ENCODE peak calls at places on chromosomes 4 and X, in six cellular contexts. D is breast epithelium, O is NB4, S is uterus, P is heart left ventricle, R is suprapubic skin. Y is an unnamed sample.

GRCh38 chr4:128590773-128591172 is 218.7 kb upstream of the JADE1 start:
- DNase-seq in D (no peak), O (no peak), S (peak), P (no peak), R (no peak), Y (no peak)

GRCh38 chr4:39353478-39354177 is 12.5 kb downstream of the RFC1 start:
- DNase-seq in D (no peak), O (peak), S (no peak), P (no peak), R (no peak), Y (no peak)

GRCh38 chrX:23901065-23901464 is 6.7 kb downstream of the APOO start:
- DNase-seq in D (peak), O (peak), S (no peak), P (no peak), R (no peak), Y (no peak)

GRCh38 chrX:68936608-68937007 is 107.8 kb downstream of the EFNB1 start:
- DNase-seq in D (no peak), O (no peak), S (no peak), P (no peak), R (peak), Y (no peak)

GRCh38 chr4:147560632-147561031 is 56.6 kb upstream of the TMEM184C start:
- DNase-seq in D (no peak), O (no peak), S (no peak), P (no peak), R (no peak), Y (no peak)

GRCh38 chrX:21907250-21907649 is 33.3 kb upstream of the SMS start:
- DNase-seq in D (no peak), O (no peak), S (no peak), P (no peak), R (no peak), Y (no peak)

GRCh38 chrX:144849141-144849540 is 398.2 kb upstream of the SPANXN1 start:
- DNase-seq in D (no peak), O (peak), S (no peak), P (no peak), R (no peak), Y (no peak)

GRCh38 chrX:41148553-41148952 is 63.3 kb downstream of the USP9X start:
- DNase-seq in D (no peak), O (no peak), S (no peak), P (no peak), R (no peak), Y (no peak)

GRCh38 chrX:115564243-115564642 is 3.3 kb downstream of the PLS3 start:
- DNase-seq in D (no peak), O (no peak), S (no peak), P (no peak), R (no peak), Y (no peak)

GRCh38 chr4:168877779-168878491 is 132.1 kb downstream of the CBR4 start:
- DNase-seq in D (no peak), O (peak), S (no peak), P (peak), R (peak), Y (peak)

GRCh38 chrX:38561951-38562719 is 793 bp downstream of the TSPAN7 start:
- DNase-seq in D (no peak), O (no peak), S (peak), P (peak), R (peak), Y (peak)

DNA sequence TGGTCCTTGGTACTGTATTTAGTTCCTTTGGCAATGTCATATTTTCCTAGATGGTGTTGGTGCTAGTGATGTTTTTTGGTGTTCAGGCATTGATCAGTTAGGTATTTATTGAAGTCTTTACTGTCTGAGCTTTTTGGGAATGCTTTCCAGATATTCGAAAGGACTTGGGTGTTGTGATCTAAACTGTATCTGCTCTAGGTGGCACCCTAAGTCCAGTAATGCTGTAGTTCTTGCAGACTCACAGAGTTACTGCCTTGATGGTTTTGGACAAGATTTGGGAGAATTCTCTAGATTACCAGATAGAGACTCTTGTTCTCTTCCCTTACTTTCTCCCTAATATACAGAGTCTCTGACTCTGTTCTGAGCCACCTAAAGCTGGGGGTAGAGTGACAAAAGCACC is 513.6 kb upstream of the PITX2 start:
- DNase-seq in D (no peak), O (peak), S (no peak), P (no peak), R (no peak), Y (peak)
- TF ChIP-seq CTCF in D (no peak), O (no peak), S (no peak), P (no peak), R (no peak), Y (no peak)

GRCh38 chrX:153971124-153971631 is 440 bp downstream of the HCFC1 start:
- DNase-seq in D (peak), O (peak), S (peak), P (peak), R (peak), Y (peak)
- TF ChIP-seq POLR2A in D (no peak), O (peak), S (no peak), P (no peak), R (no peak), Y (no peak)

DNA sequence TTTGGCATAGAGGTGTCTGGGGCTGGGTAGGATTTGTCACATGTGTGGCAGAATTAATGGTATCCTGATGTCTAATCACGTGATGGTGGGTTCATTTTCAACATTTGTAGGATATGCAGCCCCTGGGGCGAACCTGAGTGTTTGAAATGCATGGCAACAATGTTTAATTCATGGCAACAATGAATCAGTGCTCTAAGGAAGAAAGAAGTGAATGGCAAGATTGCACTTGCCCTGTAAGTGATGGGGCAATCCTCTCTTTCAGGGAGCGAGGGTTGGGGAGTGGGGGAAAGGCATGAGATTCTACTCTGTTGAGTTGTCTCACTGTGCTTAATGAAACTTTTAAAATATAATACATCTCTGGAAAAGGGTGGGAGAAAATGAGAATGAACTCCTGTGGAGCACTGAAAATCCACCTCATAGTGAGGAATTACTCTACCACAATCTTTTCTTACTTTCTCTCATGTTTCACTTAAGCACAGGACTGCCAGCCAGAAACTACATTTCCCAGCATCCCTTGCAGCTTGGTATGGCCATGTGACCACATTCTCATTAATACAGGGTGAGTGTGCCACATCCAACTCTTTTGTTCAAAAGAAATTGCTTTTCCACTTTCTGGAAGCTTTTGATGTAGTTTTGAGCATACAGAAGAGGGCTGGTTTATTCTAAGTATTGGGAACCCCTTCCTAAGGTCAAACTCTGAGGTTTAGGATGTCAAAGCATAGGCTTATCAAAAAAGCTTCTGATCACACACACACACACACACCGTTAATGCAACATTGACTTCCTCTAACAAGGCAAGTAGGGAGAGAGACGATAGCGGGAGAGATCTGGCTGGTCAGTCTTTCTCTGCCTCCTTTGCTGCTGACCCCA is 64.0 kb upstream of the PGM2 start:
- DNase-seq in D (no peak), O (peak), S (no peak), P (peak), R (no peak), Y (peak)
- TF ChIP-seq CTCF in D (no peak), O (no peak), S (no peak), P (no peak), R (no peak), Y (no peak)

DNA sequence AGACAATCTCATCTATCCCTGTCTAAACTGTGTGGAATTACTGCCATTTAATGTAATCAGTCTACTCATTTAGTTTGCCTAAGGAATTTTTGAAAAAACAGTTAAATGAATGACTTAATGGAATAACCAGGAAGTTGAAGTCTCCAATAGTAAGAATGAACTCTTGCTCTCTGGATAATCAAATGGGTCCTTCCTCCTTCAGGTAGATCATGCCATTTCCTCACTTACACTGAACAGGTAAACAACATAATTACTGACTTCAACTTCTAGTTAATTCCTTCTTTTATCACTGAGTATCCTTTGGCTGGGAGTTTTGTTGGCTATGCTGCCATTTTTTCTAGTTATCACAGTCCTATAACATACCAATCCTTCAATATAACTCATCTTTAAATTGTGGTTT is 56.0 kb downstream of the ELOVL6 start:
- DNase-seq in D (no peak), O (no peak), S (no peak), P (no peak), R (no peak), Y (no peak)
- TF ChIP-seq POLR2A in D (no peak), O (no peak), S (no peak), P (no peak), R (no peak), Y (no peak)

DNA sequence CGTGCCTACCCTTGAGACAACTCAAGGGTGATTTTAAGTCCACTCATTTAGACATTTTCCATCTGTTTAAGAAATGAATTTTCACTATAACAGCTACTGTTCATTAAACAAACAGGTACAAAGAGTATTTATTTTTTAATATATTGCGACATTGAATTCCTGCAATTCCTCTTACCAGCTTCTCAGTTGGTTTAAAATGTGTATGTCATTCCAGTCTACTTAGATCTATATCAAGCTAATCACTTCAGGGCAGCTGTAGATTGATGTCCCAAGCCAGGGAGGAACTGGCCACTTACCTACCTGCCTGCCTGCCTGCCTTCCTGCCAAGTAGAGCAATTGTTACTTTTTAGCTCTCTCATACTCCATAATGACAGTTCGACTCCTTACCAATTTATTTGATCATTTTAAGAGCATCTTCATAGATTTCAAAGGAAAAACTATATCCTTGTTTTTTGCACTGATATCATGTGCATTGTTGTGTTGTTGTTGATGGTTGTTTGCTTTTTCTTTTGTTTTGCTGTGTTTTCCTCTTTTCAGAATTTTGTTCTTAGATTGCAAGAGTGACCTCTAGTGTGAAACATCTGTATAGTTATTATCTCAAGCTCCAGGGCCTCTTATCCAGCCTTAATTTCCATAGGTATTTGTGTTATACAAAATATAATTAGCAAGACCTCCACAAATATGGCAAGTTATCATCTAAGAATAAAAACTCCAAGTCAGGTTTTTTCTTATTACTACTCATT is 120.9 kb upstream of the NRK start:
- DNase-seq in D (no peak), O (peak), S (no peak), P (no peak), R (no peak), Y (no peak)
- TF ChIP-seq CTCF in D (no peak), O (no peak), S (no peak), P (peak), R (no peak), Y (no peak)

GRCh38 chrX:155266446-155266845 is 2.2 kb upstream of the RAB39B start:
- DNase-seq in D (no peak), O (no peak), S (no peak), P (no peak), R (no peak), Y (no peak)

GRCh38 chrX:155259752-155260151 is 4.5 kb downstream of the RAB39B start:
- DNase-seq in D (no peak), O (no peak), S (no peak), P (no peak), R (no peak), Y (no peak)

GRCh38 chrX:155262970-155263754 is 1.1 kb downstream of the RAB39B start:
- DNase-seq in D (no peak), O (no peak), S (no peak), P (no peak), R (no peak), Y (no peak)

DNA sequence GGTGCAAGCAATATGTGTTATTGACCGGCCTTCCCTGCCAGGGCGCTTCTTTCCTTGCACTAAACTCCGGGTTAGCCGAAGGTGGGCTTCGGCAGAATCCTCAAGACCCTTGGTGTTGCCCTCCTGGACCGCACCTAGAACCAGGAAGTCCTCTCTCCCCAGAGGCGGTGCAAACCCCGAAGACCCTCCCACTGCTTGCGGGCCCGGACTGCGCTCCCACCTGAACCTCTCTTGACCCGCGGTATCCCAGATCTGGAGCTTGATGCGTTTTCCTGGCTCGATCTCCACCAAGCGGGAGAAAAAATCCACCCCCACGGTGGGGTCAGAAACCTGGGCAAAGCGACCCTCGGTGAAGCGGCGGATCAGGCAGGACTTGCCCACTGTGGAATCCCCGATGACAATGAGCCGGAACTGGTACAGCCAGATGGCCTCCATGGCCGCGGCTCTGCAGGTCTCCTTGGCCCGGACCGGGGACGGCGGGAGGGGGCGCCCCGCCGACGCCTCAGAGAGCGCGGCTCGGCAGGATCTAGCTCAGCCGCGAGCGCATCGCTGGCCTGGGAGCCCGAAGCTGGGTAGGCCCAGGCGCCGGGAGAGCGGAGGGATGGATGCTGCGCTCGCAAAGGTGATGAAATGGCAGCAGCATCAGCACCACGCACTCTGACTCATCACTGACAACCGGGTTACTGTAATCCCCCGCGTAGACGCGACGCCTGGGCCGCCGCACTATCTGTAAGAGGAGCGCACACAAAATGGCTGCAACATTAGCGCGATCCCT is at the start of gene RAB39B:
- DNase-seq in D (no peak), O (peak), S (peak), P (peak), R (no peak), Y (peak)
- TF ChIP-seq POLR2A in D (no peak), O (no peak), S (no peak), P (no peak), R (no peak), Y (no peak)

DNA sequence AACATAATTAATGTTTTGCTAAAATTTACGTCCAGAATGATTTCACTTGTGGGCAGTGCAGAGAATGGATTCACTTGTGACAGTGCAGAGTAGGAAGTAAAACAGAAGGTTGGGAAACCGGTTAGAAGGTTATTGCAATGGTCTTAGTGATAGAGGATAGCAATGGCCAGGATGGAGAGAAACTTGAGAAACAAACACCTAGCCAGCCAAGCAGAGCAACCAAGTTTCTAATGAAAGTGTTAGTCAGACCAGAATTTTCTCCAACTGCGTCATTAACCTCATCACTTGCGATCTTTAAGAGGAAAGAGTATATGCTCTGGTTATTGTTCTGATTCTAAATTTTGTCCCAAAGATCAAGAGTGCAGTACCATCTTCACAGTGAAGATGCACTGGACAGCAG is 50.0 kb upstream of the TBC1D9 start:
- DNase-seq in D (no peak), O (no peak), S (no peak), P (no peak), R (no peak), Y (no peak)
- TF ChIP-seq CTCF in D (no peak), O (no peak), S (no peak), P (no peak), R (no peak), Y (no peak)

GRCh38 chrX:30659421-30659820 is 6.2 kb downstream of the GK start:
- DNase-seq in D (no peak), O (peak), S (no peak), P (no peak), R (no peak), Y (no peak)
- TF ChIP-seq POLR2A in D (no peak), O (no peak), S (no peak), P (no peak), R (no peak), Y (no peak)

DNA sequence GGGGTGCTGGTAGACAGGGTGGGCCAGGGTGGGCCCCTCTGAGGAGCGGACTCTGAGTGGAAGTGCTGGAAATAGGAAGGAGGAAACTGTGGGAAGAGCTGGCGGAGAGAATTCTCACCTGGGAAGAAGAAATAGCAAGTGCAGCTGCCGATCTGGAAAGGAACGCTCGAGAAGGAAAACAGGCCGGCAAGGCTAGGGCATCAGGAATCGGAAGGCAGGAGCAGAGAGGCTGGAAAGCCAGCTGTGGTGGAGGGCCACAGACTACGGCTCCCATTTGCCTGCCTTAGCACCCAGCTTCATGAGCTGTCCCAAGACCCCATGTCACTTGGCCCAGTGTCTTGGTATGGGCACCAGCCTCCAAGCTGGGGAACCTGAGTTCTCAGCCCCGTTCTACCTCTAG is 37.3 kb downstream of the DCTD start:
- DNase-seq in D (no peak), O (no peak), S (no peak), P (no peak), R (no peak), Y (no peak)
- TF ChIP-seq CTCF in D (no peak), O (no peak), S (no peak), P (no peak), R (no peak), Y (no peak)

GRCh38 chr4:126956192-126956897 is 676.4 kb upstream of the INTU start:
- DNase-seq in D (no peak), O (no peak), S (no peak), P (no peak), R (no peak), Y (peak)
- TF ChIP-seq POLR2A in D (no peak), O (no peak), S (no peak), P (no peak), R (no peak), Y (no peak)

Y was measured in testis.